ENCODE peak calls at places on chromosome 1, in four cellular contexts. L, T, F and E are unnamed samples.

GRCh38 chr1:86546787-86547221 is at the start of gene CLCA4:
- DNase-seq in L (no peak), T (no peak), F (no peak), E (no peak)

GRCh38 chr1:166907763-166908162 is 31.7 kb upstream of the TADA1 start:
- DNase-seq in L (no peak), T (no peak), F (no peak), E (no peak)

GRCh38 chr1:71650126-71650525 is 569.3 kb upstream of the ZRANB2 start:
- DNase-seq in L (peak), T (no peak), F (no peak), E (peak)

GRCh38 chr1:95384570-95384969 is 150.6 kb downstream of the RWDD3 start:
- DNase-seq in L (peak), T (no peak), F (no peak), E (no peak)

GRCh38 chr1:221274373-221274772 is 395.1 kb downstream of the HLX start:
- DNase-seq in L (no peak), T (peak), F (no peak), E (no peak)

GRCh38 chr1:225699336-225699735 is 46.4 kb upstream of the ENAH start:
- DNase-seq in L (no peak), T (no peak), F (no peak), E (no peak)

GRCh38 chr1:194538453-194538852 is 1352.0 kb upstream of the B3GALT2 start:
- DNase-seq in L (no peak), T (no peak), F (no peak), E (no peak)

GRCh38 chr1:156460525-156460924 is 40.0 kb downstream of the MEF2D start:
- DNase-seq in L (no peak), T (no peak), F (no peak), E (no peak)

GRCh38 chr1:201781447-201781846 is 47.5 kb upstream of the IPO9 start:
- DNase-seq in L (no peak), T (no peak), F (no peak), E (no peak)

GRCh38 chr1:48555271-48555670 is 83.3 kb upstream of the SPATA6 start:
- DNase-seq in L (no peak), T (no peak), F (no peak), E (no peak)

GRCh38 chr1:212119397-212119837 is 83.9 kb downstream of the DTL start:
- DNase-seq in L (no peak), T (no peak), F (no peak), E (no peak)

GRCh38 chr1:143720087-143721023 is 251.4 kb downstream of the FAM72C start:
- DNase-seq in L (no peak), T (peak), F (peak), E (no peak)

GRCh38 chr1:85606414-85606800 is 25.8 kb downstream of the CCN1 start:
- DNase-seq in L (no peak), T (no peak), F (no peak), E (no peak)

GRCh38 chr1:180976958-180977357 is 45.7 kb downstream of the STX6 start:
- DNase-seq in L (no peak), T (no peak), F (no peak), E (no peak)

GRCh38 chr1:60228253-60228594 is 154.7 kb upstream of the C1orf87 start:
- DNase-seq in L (no peak), T (no peak), F (no peak), E (no peak)

GRCh38 chr1:169793730-169794129 is 977 bp downstream of the METTL18 start:
- DNase-seq in L (no peak), T (no peak), F (no peak), E (no peak)

GRCh38 chr1:7387053-7387861 is 383.8 kb upstream of the VAMP3 start:
- DNase-seq in L (no peak), T (no peak), F (no peak), E (no peak)

GRCh38 chr1:160954158-160955104 is at the start of gene ITLN2:
- DNase-seq in L (no peak), T (peak), F (peak), E (peak)

GRCh38 chr1:110207831-110208230 is 2.3 kb upstream of the KCNC4 start:
- DNase-seq in L (no peak), T (peak), F (no peak), E (no peak)

GRCh38 chr1:22257286-22258275 is 114.7 kb upstream of the WNT4 start:
- DNase-seq in L (no peak), T (no peak), F (no peak), E (no peak)

GRCh38 chr1:12760256-12760795 is 13.2 kb upstream of the PRAMEF12 start:
- DNase-seq in L (no peak), T (no peak), F (no peak), E (no peak)

GRCh38 chr1:119982006-119982405 is 85.7 kb upstream of the ADAM30 start:
- DNase-seq in L (peak), T (no peak), F (no peak), E (peak)

GRCh38 chr1:184696403-184696802 is 58.3 kb downstream of the EDEM3 start:
- DNase-seq in L (no peak), T (no peak), F (no peak), E (no peak)

GRCh38 chr1:67759692-67760029 is 73.6 kb downstream of the GNG12 start:
- DNase-seq in L (no peak), T (no peak), F (no peak), E (no peak)

GRCh38 chr1:35340519-35340918 is 72.0 kb downstream of the ZMYM4 start:
- DNase-seq in L (no peak), T (no peak), F (no peak), E (no peak)

GRCh38 chr1:243499711-243500110 is 243.9 kb downstream of the SDCCAG8 start:
- DNase-seq in L (no peak), T (no peak), F (no peak), E (no peak)

GRCh38 chr1:111030590-111030989 is 66.9 kb upstream of the LRIF1 start:
- DNase-seq in L (peak), T (peak), F (peak), E (peak)

GRCh38 chr1:207317561-207317960 is 3.9 kb upstream of the CD55 start:
- DNase-seq in L (no peak), T (no peak), F (no peak), E (no peak)

GRCh38 chr1:53091841-53092645 is 30.0 kb downstream of the PODN start:
- DNase-seq in L (no peak), T (peak), F (no peak), E (no peak)

GRCh38 chr1:203584040-203584439 is 42.6 kb upstream of the ATP2B4 start:
- DNase-seq in L (no peak), T (no peak), F (no peak), E (no peak)